ENCODE peak calls at places on chromosomes 3 and 15, in nine cellular contexts. K, V, Z, M, G, Q, N, W and S are unnamed samples. For H3K36me3, the result is how much of the 10 kb centered on the place peaks cover.

GRCh38 chr3:194128202-194128907 is 7.6 kb upstream of the HES1 start:
- DNase-seq in M (no peak), V (no peak), K (no peak), W (no peak), Q (no peak), N (no peak), Z (no peak), G (no peak), S (no peak)

GRCh38 chr3:47404955-47405790 is 24.4 kb downstream of the PTPN23 start:
- DNase-seq in Q (no peak), V (no peak), G (no peak), N (peak), W (peak), M (no peak), K (no peak), Z (no peak), S (no peak)

GRCh38 chr3:197353001-197353866 is 54.8 kb upstream of the DLG1 start:
- DNase-seq in Z (no peak), K (no peak), G (no peak), V (no peak), W (no peak), Q (no peak), M (no peak), N (no peak), S (no peak)

GRCh38 chr15:67799801-67800205 is 25.5 kb upstream of the SKOR1 start:
- DNase-seq in W (no peak), V (no peak), Q (no peak), Z (no peak), K (no peak), M (no peak), N (no peak), G (no peak), S (no peak)

GRCh38 chr3:112653881-112654300 is 12.9 kb upstream of the CCDC80 start:
- DNase-seq in G (peak), M (no peak), V (peak), Q (peak), W (no peak), K (no peak), N (peak), Z (no peak), S (no peak)

GRCh38 chr3:107258285-107258684 is 119.0 kb upstream of the CCDC54 start:
- DNase-seq in Z (no peak), W (no peak), K (no peak), Q (no peak), N (no peak), G (no peak), V (no peak), M (no peak), S (no peak)

GRCh38 chr3:100045696-100046095 is 68.6 kb downstream of the FILIP1L start:
- DNase-seq in N (peak), M (no peak), Q (peak), G (no peak), W (peak), K (no peak), Z (peak), V (peak), S (no peak)

GRCh38 chr15:39918688-39919385 is 1.2 kb downstream of the GPR176 start:
- DNase-seq in M (no peak), Z (no peak), N (no peak), Q (peak), G (no peak), W (no peak), V (no peak), K (no peak), S (peak)

GRCh38 chr3:129654126-129654525 is 47.6 kb upstream of the PLXND1 start:
- DNase-seq in Q (no peak), V (no peak), K (no peak), M (no peak), W (no peak), G (no peak), Z (no peak), N (peak), S (no peak)

GRCh38 chr3:14687360-14687759 is 12.4 kb downstream of the C3orf20 start:
- DNase-seq in Z (no peak), V (no peak), Q (no peak), M (no peak), N (no peak), W (no peak), K (no peak), G (no peak), S (no peak)

GRCh38 chr3:130968231-130968630 is 58.4 kb downstream of the ASTE1 start:
- DNase-seq in W (no peak), K (no peak), N (no peak), M (no peak), Q (peak), Z (no peak), V (no peak), G (no peak), S (no peak)

GRCh38 chr3:28751864-28752263 is 403.2 kb upstream of the AZI2 start:
- DNase-seq in K (no peak), Z (no peak), W (no peak), N (no peak), Q (no peak), G (no peak), V (no peak), M (no peak), S (no peak)

GRCh38 chr15:66919421-66919820 is 146.0 kb upstream of the SMAD3 start:
- DNase-seq in K (no peak), G (peak), Q (no peak), N (no peak), W (no peak), Z (no peak), V (no peak), M (no peak), S (no peak)

GRCh38 chr15:29670266-29670665 is 152.0 kb downstream of the TJP1 start:
- DNase-seq in G (no peak), M (no peak), W (no peak), V (no peak), Z (no peak), K (no peak), N (no peak), Q (no peak), S (no peak)

GRCh38 chr3:196163687-196164493 is 47.3 kb downstream of the ZDHHC19 start:
- DNase-seq in V (no peak), Z (peak), N (no peak), M (no peak), W (peak), K (peak), G (peak), Q (no peak), S (no peak)

GRCh38 chr3:164779816-164780215 is 298.5 kb downstream of the SI start:
- DNase-seq in Z (no peak), N (no peak), G (no peak), V (no peak), K (no peak), M (no peak), W (no peak), Q (peak), S (no peak)

GRCh38 chr15:38707802-38708671 is 143.4 kb upstream of the RASGRP1 start:
- DNase-seq in Q (peak), M (peak), N (peak), Z (no peak), K (no peak), W (no peak), G (no peak), V (peak), S (no peak)

GRCh38 chr3:23620044-23620443 is 185.7 kb upstream of the UBE2E1 start:
- DNase-seq in M (no peak), Z (no peak), Q (no peak), V (no peak), N (no peak), G (no peak), K (no peak), W (no peak), S (no peak)

GRCh38 chr3:117997201-117998049 is 1037.2 kb downstream of the IGSF11 start:
- DNase-seq in G (peak), N (peak), Q (peak), V (peak), M (peak), K (peak), W (peak), Z (peak), S (peak)

GRCh38 chr3:167736264-167736787 is 805 bp downstream of the SERPINI1 start:
- DNase-seq in Z (no peak), V (no peak), G (no peak), N (no peak), W (no peak), Q (no peak), K (no peak), M (no peak), S (no peak)

GRCh38 chr15:66252411-66253295 is 897 bp downstream of the MEGF11 start:
- DNase-seq in N (peak), V (no peak), Q (peak), Z (peak), K (peak), W (peak), M (no peak), G (peak), S (no peak)

GRCh38 chr15:57485869-57486268 is 105.8 kb upstream of the MYZAP start:
- DNase-seq in W (no peak), M (no peak), Z (peak), N (peak), V (no peak), Q (peak), G (peak), K (no peak), S (peak)

GRCh38 chr15:69082041-69082502 is 67.6 kb downstream of the NOX5 start:
- DNase-seq in K (no peak), N (no peak), Z (no peak), M (no peak), V (peak), Q (peak), W (no peak), G (no peak), S (no peak)

GRCh38 chr15:68366314-68366713 is 65.6 kb downstream of the ITGA11 start:
- DNase-seq in Q (no peak), K (no peak), M (no peak), G (no peak), N (no peak), W (no peak), Z (no peak), V (no peak), S (no peak)

GRCh38 chr3:48798998-48799397 is 48.7 kb downstream of the PRKAR2A start:
- DNase-seq in G (no peak), Q (no peak), N (no peak), K (no peak), Z (no peak), W (no peak), M (no peak), V (no peak), S (no peak)

GRCh38 chr3:166764698-166765318 is 615.3 kb downstream of the ZBBX start:
- DNase-seq in Z (no peak), M (no peak), W (no peak), V (no peak), G (no peak), K (no peak), Q (no peak), N (no peak), S (no peak)

GRCh38 chr3:168002786-168003368 is 92.8 kb downstream of the GOLIM4 start:
- DNase-seq in M (no peak), V (no peak), G (no peak), Q (peak), W (no peak), N (peak), K (no peak), Z (no peak), S (no peak)

GRCh38 chr3:165233521-165234195 is 37.5 kb upstream of the SLITRK3 start:
- DNase-seq in W (no peak), N (no peak), Z (no peak), G (no peak), M (no peak), Q (peak), V (no peak), K (no peak), S (no peak)

GRCh38 chr3:194130807-194131589 is 5.0 kb upstream of the HES1 start:
- DNase-seq in V (no peak), M (no peak), Z (no peak), Q (no peak), W (no peak), K (no peak), N (peak), G (peak), S (no peak)

GRCh38 chr3:156659260-156659659 is 15.1 kb upstream of the TIPARP start:
- DNase-seq in M (no peak), Z (no peak), Q (no peak), W (no peak), G (no peak), K (no peak), N (no peak), V (no peak), S (no peak)

GRCh38 chr15:72319985-72320671 is at the start of gene CELF6:
- DNase-seq in G (peak), Z (peak), Q (peak), W (peak), N (peak), M (peak), K (peak), V (peak), S (peak)

GRCh38 chr3:119817071-119817470 is 35.2 kb downstream of the NR1I2 start:
- DNase-seq in V (no peak), W (no peak), Q (no peak), K (no peak), N (no peak), G (no peak), Z (no peak), M (no peak), S (no peak)

GRCh38 chr15:75666823-75667501 is 19.2 kb downstream of the SNX33 start:
- DNase-seq in Z (peak), N (peak), M (no peak), Q (peak), G (peak), W (no peak), K (peak), V (peak), S (peak)

GRCh38 chr3:25856902-25857518 is 67.1 kb downstream of the OXSM start:
- DNase-seq in N (peak), V (no peak), Q (peak), K (no peak), M (no peak), Z (no peak), W (no peak), G (no peak), S (no peak)

GRCh38 chr3:165406425-165406824 is 210.2 kb upstream of the SLITRK3 start:
- DNase-seq in Z (no peak), W (no peak), V (no peak), K (no peak), N (no peak), Q (no peak), M (no peak), G (no peak), S (no peak)

GRCh38 chr15:96296264-96296663 is 34.2 kb upstream of the NR2F2 start:
- DNase-seq in Q (peak), V (no peak), M (no peak), G (no peak), Z (no peak), N (peak), W (no peak), K (no peak), S (no peak)

GRCh38 chr3:184525337-184526157 is 36.0 kb upstream of the EPHB3 start:
- DNase-seq in G (no peak), Q (peak), W (no peak), N (no peak), V (no peak), M (peak), Z (no peak), K (peak), S (no peak)

GRCh38 chr15:76075060-76075459 is 15.3 kb downstream of the TMEM266 start:
- DNase-seq in G (no peak), V (no peak), K (no peak), Z (no peak), W (no peak), M (no peak), N (no peak), Q (no peak), S (no peak)

GRCh38 chr3:128489860-128490649 is 2.9 kb downstream of the GATA2 start:
- DNase-seq in W (no peak), K (peak), G (no peak), N (peak), V (peak), Z (peak), M (no peak), Q (peak), S (no peak)

GRCh38 chr3:128491900-128492352 is 1.1 kb downstream of the GATA2 start:
- DNase-seq in V (peak), G (no peak), M (no peak), N (no peak), K (no peak), Z (peak), W (no peak), Q (peak), S (no peak)

GRCh38 chr3:128488995-128489859 is 3.8 kb downstream of the GATA2 start:
- DNase-seq in K (peak), W (no peak), V (peak), Z (peak), N (no peak), Q (peak), G (no peak), M (no peak), S (no peak)

GRCh38 chr3:128491071-128491899 is 1.7 kb downstream of the GATA2 start:
- DNase-seq in Q (no peak), V (peak), N (no peak), G (no peak), K (peak), Z (peak), M (no peak), W (no peak), S (no peak)

GRCh38 chr3:128490650-128491070 is 2.3 kb downstream of the GATA2 start:
- DNase-seq in G (no peak), M (no peak), W (no peak), Q (no peak), N (no peak), Z (peak), V (no peak), K (no peak), S (no peak)
- H3K36me3 ChIP-seq in G (under half), M (under half), W (under half), Q (under half), N (under half), Z (under half), V (under half), K (under half), S (under half)

GRCh38 chr3:109188726-109189125 is 52.2 kb downstream of the C3orf85 start:
- DNase-seq in K (no peak), M (no peak), Q (no peak), W (no peak), G (no peak), Z (no peak), N (no peak), V (no peak), S (no peak)

GRCh38 chr3:109191431-109191830 is 54.9 kb downstream of the C3orf85 start:
- DNase-seq in Z (no peak), Q (no peak), K (no peak), G (no peak), N (no peak), V (no peak), M (no peak), W (no peak), S (no peak)

GRCh38 chr3:109184726-109185125 is 48.2 kb downstream of the C3orf85 start:
- DNase-seq in N (no peak), K (no peak), G (no peak), Q (peak), M (no peak), V (no peak), W (no peak), Z (no peak), S (no peak)

DNA sequence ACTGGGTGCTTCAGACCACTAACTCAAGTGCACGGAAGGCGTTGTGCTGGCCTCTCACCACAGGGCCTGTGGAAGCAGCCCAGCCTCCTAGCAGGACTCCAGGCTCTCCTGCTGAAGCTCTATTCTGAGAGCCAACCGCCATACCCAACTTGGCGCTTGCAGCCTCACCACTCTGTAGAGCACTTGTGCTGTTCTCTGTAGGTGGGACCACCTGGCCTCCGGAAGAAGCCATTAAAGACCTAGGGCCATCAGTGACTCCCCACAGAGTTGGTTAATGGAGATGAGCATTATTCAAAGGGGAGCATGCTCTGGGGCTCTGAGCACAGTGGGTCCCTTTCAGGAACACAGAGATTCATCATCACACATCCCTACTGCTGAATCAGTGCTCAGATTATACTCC is 50.9 kb downstream of the C3orf85 start:
- DNase-seq in Q (no peak), V (no peak), Z (no peak), M (peak), W (no peak), K (no peak), N (no peak), G (no peak), S (no peak)
- H3K36me3 ChIP-seq in Q (under half), V (under half), Z (under half), M (under half), W (under half), K (under half), N (under half), G (under half), S (under half)

DNA sequence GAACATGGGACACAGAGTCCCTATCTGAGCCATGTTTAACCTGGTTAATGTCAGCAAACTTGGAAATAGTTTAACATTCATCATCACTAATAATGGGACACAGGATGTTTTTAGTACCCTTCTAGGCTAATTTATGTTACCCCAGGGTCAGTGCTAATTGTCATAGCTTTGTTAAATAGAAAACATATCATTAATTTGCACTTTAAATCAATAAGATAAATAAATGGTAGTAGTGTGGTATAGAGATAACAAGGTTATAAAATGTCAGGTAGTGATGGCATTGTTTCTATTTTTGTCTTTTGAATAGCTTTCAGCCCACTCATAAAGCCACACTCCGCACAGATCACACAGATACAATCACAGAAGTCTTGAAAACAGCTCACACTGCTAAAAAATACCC is 534.9 kb downstream of the MECOM start:
- DNase-seq in Z (no peak), V (no peak), K (no peak), M (no peak), G (no peak), Q (no peak), W (no peak), N (no peak), S (no peak)
- H3K36me3 ChIP-seq in Z (under half), V (under half), K (under half), M (under half), G (under half), Q (under half), W (under half), N (under half), S (under half)

DNA sequence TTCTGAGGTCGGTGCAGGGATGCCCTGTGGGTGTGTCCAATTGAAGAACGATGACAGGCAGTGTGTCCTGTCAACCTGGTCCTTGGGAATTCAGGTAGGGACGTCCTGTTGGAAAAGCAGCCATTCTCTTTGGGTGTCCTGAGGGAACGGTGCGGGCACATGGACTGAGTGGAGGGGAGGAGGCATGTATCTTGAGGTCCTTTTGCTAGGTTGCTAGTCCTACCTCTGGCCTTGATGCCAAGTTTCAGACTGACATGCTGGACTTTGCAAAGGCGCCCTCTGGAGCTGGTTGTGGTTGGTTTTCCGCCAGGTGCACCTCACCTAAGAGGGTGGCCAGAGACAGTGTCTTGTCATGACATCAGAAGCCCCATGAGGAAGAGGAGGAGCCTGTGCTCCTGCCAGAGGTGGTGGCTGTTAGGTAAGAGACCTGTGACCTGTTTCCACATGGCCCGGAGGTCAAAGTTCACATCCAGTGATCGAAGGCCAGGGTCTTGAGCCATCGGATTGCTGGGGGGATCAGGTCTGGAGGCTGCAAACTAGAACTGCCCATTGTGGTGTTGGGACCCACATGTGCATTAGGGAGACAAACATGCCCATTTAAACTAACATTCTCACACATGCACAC is 106.3 kb downstream of the SNRPN start:
- DNase-seq in M (no peak), W (no peak), K (peak), V (peak), Z (no peak), G (no peak), N (no peak), Q (no peak), S (no peak)
- H3K36me3 ChIP-seq in M (half or more), W (under half), K (half or more), V (under half), Z (under half), G (half or more), N (under half), Q (half or more), S (under half)

DNA sequence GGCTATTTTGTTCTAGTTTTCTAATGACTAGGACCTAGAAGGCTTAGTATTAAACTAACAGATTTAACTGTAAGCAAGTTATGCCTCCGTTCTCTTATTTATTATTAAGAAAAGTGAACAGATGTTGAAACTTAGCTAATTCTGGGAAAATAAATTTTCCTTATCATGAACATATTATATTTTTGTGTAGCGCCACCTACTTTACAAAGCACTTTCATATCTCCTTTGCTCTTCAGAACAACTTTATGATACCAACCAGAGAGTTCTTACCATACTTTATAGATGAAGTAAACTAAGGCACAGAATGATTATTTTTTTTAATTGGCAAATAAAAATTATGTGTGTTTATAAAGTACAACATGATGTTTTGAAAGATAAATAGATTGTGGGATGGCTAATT is 59.4 kb downstream of the NME9 start:
- DNase-seq in V (no peak), N (no peak), Z (no peak), M (no peak), W (no peak), Q (no peak), G (no peak), K (no peak), S (no peak)
- H3K36me3 ChIP-seq in V (under half), N (under half), Z (half or more), M (under half), W (under half), Q (under half), G (under half), K (half or more), S (under half)